ENCODE peak calls at places on chromosomes 2 and 18, in four cellular contexts. A is caudate nucleus, G is mammary epithelial cell, U is PC-3. J is an unnamed sample.
A peak's percentile ranks its signal among the peaks of the same experiment; 100 is the strongest.

GRCh38 chr2:238847841-238848565 is at the start of gene TWIST2:
- DNase-seq in A (no peak), G (peak; percentile 78), U (peak; percentile 28), J (no peak)

GRCh38 chr2:239245872-239246701 is 154.7 kb downstream of the HDAC4 start:
- DNase-seq in A (no peak), G (peak; percentile 63), U (no peak), J (no peak)

GRCh38 chr18:9069482-9070059 is 32.9 kb upstream of the NDUFV2 start:
- DNase-seq in A (no peak), G (no peak), U (no peak), J (no peak)

GRCh38 chr2:238904716-238905115 is 56.8 kb downstream of the TWIST2 start:
- DNase-seq in A (no peak), G (no peak), U (no peak), J (no peak)

GRCh38 chr2:43648979-43649701 is 12.1 kb downstream of the PLEKHH2 start:
- DNase-seq in A (no peak), G (no peak), U (no peak), J (no peak)

GRCh38 chr2:28695245-28695647 is 56.4 kb upstream of the PPP1CB start:
- DNase-seq in A (peak; percentile 65), G (no peak), U (no peak), J (no peak)

GRCh38 chr2:24345937-24346336 is 14.4 kb downstream of the ITSN2 start:
- DNase-seq in A (no peak), G (no peak), U (no peak), J (no peak)

GRCh38 chr2:52810460-52810859 is 957.1 kb upstream of the CHAC2 start:
- DNase-seq in A (no peak), G (peak; percentile 42), U (peak; percentile 69), J (no peak)

GRCh38 chr2:20456049-20456665 is 9.3 kb downstream of the RHOB start:
- DNase-seq in A (no peak), G (no peak), U (no peak), J (no peak)

GRCh38 chr2:111157798-111158197 is 37.1 kb downstream of the BCL2L11 start:
- DNase-seq in A (no peak), G (no peak), U (no peak), J (no peak)

GRCh38 chr2:3076848-3077735 is 300.5 kb downstream of the EIPR1 start:
- DNase-seq in A (no peak), G (no peak), U (no peak), J (no peak)

GRCh38 chr2:174076040-174076439 is 110.9 kb upstream of the SP3 start:
- DNase-seq in A (no peak), G (peak; percentile 68), U (peak; percentile 19), J (no peak)

GRCh38 chr2:128323501-128323931 is 4.8 kb upstream of the HS6ST1 start:
- DNase-seq in A (no peak), G (no peak), U (no peak), J (no peak)

GRCh38 chr2:119448427-119449141 is 16.9 kb downstream of the TMEM37 start:
- DNase-seq in A (no peak), G (no peak), U (no peak), J (no peak)

GRCh38 chr2:37414470-37414949 is 70.1 kb downstream of the QPCT start:
- DNase-seq in A (no peak), G (peak; percentile 52), U (peak; percentile 84), J (no peak)

GRCh38 chr18:50853863-50854271 is 25.1 kb upstream of the ME2 start:
- DNase-seq in A (no peak), G (peak; percentile 85), U (peak; percentile 29), J (no peak)

GRCh38 chr2:65017335-65017734 is 28.1 kb downstream of the SLC1A4 start:
- DNase-seq in A (no peak), G (no peak), U (peak; percentile 28), J (no peak)

GRCh38 chr2:46988733-46989481 is 73.3 kb upstream of the MCFD2 start:
- DNase-seq in A (peak; percentile 76), G (no peak), U (no peak), J (no peak)

GRCh38 chr2:222427606-222428320 is 3.4 kb downstream of the SGPP2 start:
- DNase-seq in A (no peak), G (peak; percentile 62), U (no peak), J (no peak)

GRCh38 chr18:8601277-8602032 is 7.8 kb upstream of the RAB12 start:
- DNase-seq in A (no peak), G (no peak), U (no peak), J (no peak)

GRCh38 chr2:232580648-232580981 is 30.1 kb downstream of the EIF4E2 start:
- DNase-seq in A (no peak), G (no peak), U (no peak), J (no peak)
- H3K27ac ChIP-seq in A (no peak overlapping the region), G (no peak overlapping the region), U (no peak overlapping the region), J (no peak overlapping the region)

GRCh38 chr2:45773909-45774308 is 122.4 kb downstream of the PRKCE start:
- DNase-seq in A (no peak), G (no peak), U (no peak), J (no peak)

GRCh38 chr2:45771251-45771650 is 119.8 kb downstream of the PRKCE start:
- DNase-seq in A (no peak), G (no peak), U (no peak), J (no peak)

GRCh38 chr2:45769786-45770576 is 118.5 kb downstream of the PRKCE start:
- DNase-seq in A (no peak), G (no peak), U (no peak), J (no peak)

GRCh38 chr2:45770773-45771172 is 119.3 kb downstream of the PRKCE start:
- DNase-seq in A (no peak), G (no peak), U (no peak), J (no peak)

GRCh38 chr2:45772038-45772437 is 120.6 kb downstream of the PRKCE start:
- DNase-seq in A (no peak), G (no peak), U (no peak), J (no peak)
- H3K27ac ChIP-seq in A (no peak overlapping the region), G (no peak overlapping the region), U (no peak overlapping the region), J (no peak overlapping the region)

GRCh38 chr2:231682546-231683291 is 25.6 kb upstream of the PTMA start:
- DNase-seq in A (no peak), G (no peak), U (no peak), J (no peak)
- H3K27ac ChIP-seq in A (peak overlapping the region; percentile 98), G (no peak overlapping the region), U (no peak overlapping the region), J (no peak overlapping the region)

GRCh38 chr2:30305235-30305634 is 73.9 kb downstream of the LBH start:
- DNase-seq in A (no peak), G (peak; percentile 52), U (peak; percentile 37), J (no peak)
- H3K27ac ChIP-seq in A (no peak overlapping the region), G (no peak overlapping the region), U (peak overlapping the region; percentile 11), J (no peak overlapping the region)